ENCODE peak calls at places on chromosomes 5 and 9, in seven cellular contexts. A is thoracic aorta, Q is tibial nerve, K is PC-3, D is psoas muscle, T is brain microvascular endothelial cell, W is left ventricle myocardium inferior. L is an unnamed sample.
A peak's percentile ranks its signal among the peaks of the same experiment; 100 is the strongest.

GRCh38 chr5:53446908-53447307 is 33.5 kb upstream of the FST start:
- DNase-seq in A (no peak), D (no peak), Q (no peak), T (no peak), W (no peak), K (no peak), L (no peak)

GRCh38 chr5:124824637-124825158 is 78.3 kb upstream of the ZNF608 start:
- DNase-seq in W (no peak), A (no peak), T (peak; percentile 79), D (no peak), K (peak; percentile 60), Q (no peak), L (no peak)

GRCh38 chr9:93568169-93568568 is 8.2 kb upstream of the PHF2 start:
- DNase-seq in K (no peak), W (no peak), Q (no peak), A (no peak), D (no peak), T (no peak), L (no peak)

GRCh38 chr5:67561145-67561932 is 364.7 kb upstream of the CD180 start:
- DNase-seq in Q (no peak), D (no peak), W (no peak), A (no peak), K (no peak), T (no peak), L (no peak)

GRCh38 chr9:77218612-77219011 is 41.3 kb downstream of the VPS13A start:
- DNase-seq in T (peak; percentile 17), D (no peak), K (peak; percentile 36), W (no peak), Q (no peak), A (no peak), L (no peak)

GRCh38 chr5:71586941-71587708 is at the start of gene MCCC2:
- DNase-seq in K (peak; percentile 91), T (peak; percentile 96), D (peak; percentile 98), A (peak; percentile 89), W (peak; percentile 98), Q (peak; percentile 97), L (peak; percentile 97)

GRCh38 chr5:76257897-76258296 is 145.2 kb upstream of the IQGAP2 start:
- DNase-seq in T (no peak), D (no peak), A (no peak), Q (no peak), K (no peak), W (no peak), L (no peak)

GRCh38 chr9:79976501-79977444 is 405.0 kb downstream of the TLE4 start:
- DNase-seq in T (no peak), Q (no peak), W (no peak), D (peak; percentile 71), K (no peak), A (no peak), L (no peak)

GRCh38 chr5:173549644-173550043 is 66.8 kb downstream of the BOD1 start:
- DNase-seq in W (no peak), K (no peak), Q (no peak), D (no peak), A (no peak), T (no peak), L (no peak)

GRCh38 chr5:11181940-11182339 is 420.9 kb upstream of the DAP start:
- DNase-seq in D (no peak), Q (no peak), K (no peak), T (no peak), A (no peak), W (no peak), L (no peak)

GRCh38 chr5:11177993-11178711 is 417.1 kb upstream of the DAP start:
- DNase-seq in A (no peak), T (no peak), K (peak; percentile 25), W (no peak), D (no peak), Q (no peak), L (no peak)

GRCh38 chr5:11180890-11181289 is 419.9 kb upstream of the DAP start:
- DNase-seq in T (no peak), D (no peak), W (no peak), A (no peak), K (no peak), Q (no peak), L (no peak)

DNA sequence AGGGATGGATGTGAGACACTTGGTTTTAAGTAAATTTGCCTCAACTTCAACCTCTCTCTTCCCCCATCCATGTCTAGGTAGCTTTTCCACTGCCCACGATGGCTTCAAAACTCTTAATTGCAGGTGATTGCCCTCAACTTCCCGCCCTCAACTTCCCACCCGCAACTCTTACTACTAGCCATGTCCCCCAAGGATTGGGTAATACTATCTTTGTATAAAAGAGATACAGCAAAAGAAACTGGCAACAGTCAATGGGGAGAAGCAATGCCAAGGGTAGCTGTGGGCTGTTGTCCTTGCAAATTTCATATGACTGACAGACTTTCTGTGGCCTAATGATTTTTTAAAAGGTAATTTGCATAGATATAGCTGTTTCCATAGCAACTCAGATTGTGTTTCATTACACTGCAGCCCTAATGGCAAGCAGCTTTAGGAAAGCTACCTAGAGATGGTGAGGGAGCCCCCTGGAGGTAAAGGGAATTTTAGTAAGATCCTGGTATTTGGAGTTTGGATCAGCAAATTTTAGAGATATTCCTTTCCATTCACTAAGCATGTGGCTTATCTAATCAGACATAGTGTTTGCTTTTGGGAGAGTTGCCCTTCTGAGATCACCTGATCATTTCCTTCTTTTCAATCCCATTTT is 421.5 kb upstream of the DAP start:
- DNase-seq in A (no peak), W (no peak), K (peak; percentile 80), T (peak; percentile 46), D (no peak), Q (no peak), L (no peak)
- TF ChIP-seq CTCF in A (no peak), W (peak; percentile 58), K (peak; percentile 97), T (peak; percentile 69), D (peak; percentile 7), Q (no peak), L (no peak)

GRCh38 chr9:33135086-33135958 is 31.8 kb downstream of the B4GALT1 start:
- DNase-seq in D (peak; percentile 51), K (no peak), T (peak; percentile 16), A (no peak), Q (no peak), W (no peak), L (no peak)
- H3K4me3 ChIP-seq in D (no peak overlapping the region), K (no peak overlapping the region), T (no peak overlapping the region), A (no peak overlapping the region), Q (no peak overlapping the region), W (peak overlapping the region; percentile 11), L (no peak overlapping the region)

GRCh38 chr9:134052941-134053340 is 14.9 kb downstream of the BRD3 start:
- DNase-seq in T (no peak), A (no peak), K (no peak), Q (no peak), W (peak; percentile 6), D (peak; percentile 26), L (no peak)
- H3K36me3 ChIP-seq in T (peaks cover 35% of the 10 kb centered on the region), A (peaks cover 36% of the 10 kb centered on the region), K (no peaks in the 10 kb centered on the region), Q (no peaks in the 10 kb centered on the region), W (peaks cover 53% of the 10 kb centered on the region), D (peaks cover 3% of the 10 kb centered on the region), L (peaks cover 31% of the 10 kb centered on the region)

DNA sequence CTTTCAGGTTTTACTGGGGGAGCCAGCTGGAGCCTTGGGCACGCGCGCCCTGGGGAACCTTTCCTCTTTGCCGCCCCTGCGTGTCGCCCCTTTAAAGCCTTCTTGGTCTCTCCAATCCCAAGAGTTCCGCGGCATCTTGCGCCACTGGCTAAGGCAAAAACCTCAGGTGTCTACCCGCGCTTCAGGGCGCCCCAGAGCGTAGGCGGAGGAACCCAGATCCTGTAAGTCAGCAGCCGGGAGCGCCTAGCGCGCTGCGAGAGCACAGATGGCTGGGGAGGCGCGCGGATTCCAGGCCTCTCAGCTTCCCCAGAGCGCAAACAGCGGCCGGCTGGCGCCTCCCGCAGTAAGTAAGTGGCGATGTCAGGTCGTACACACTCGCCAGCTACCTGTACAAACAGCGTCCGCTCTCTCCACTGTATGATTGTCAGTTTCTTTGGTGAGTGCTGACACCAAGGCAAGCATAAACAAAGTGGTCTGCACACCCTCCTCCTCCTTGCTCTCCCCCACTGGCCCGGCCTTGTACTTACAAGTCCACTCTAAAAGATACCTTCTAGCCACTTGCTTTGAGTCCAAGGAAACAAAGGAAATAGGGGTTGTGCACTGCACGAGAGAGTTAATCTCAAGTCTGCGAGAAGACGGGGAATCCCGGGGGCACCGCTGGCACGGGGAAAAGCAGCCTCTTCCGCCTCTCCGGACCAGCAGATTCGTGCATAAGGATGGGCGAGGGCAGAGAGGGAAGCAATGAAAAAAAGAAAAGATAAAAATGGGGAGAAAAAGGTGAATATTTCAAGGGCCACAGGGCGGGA is 2.9 kb downstream of the HTR1A start:
- DNase-seq in W (no peak), K (peak; percentile 8), Q (no peak), D (peak; percentile 12), A (no peak), T (no peak), L (no peak)
- TF ChIP-seq CTCF in W (no peak), K (peak; percentile 25), Q (no peak), D (no peak), A (no peak), T (no peak), L (no peak)

GRCh38 chr5:115602585-115603125 is 376 bp upstream of the TICAM2 start:
- DNase-seq in K (peak; percentile 12), T (no peak), A (no peak), W (no peak), D (no peak), Q (no peak), L (no peak)
- H3K4me3 ChIP-seq in K (peak overlapping the region; percentile 82), T (peak overlapping the region; percentile 68), A (peak overlapping the region; percentile 98), W (peak overlapping the region; percentile 87), D (peak overlapping the region; percentile 88), Q (peak overlapping the region; percentile 86), L (peak overlapping the region; percentile 56)

L was measured in CD8-positive, alpha-beta T cell.